ENCODE peak calls at places on chromosomes 7 and 10, in ten cellular contexts. F, Z, H, V, S, R, K, C, G and M are unnamed samples. For H3K9me3, the result is how much of the 10 kb centered on the place peaks cover.

GRCh38 chr7:35729966-35730345 is 35.0 kb upstream of the HERPUD2 start:
- DNase-seq in F (no peak), Z (no peak), G (no peak), C (no peak), V (no peak), S (no peak), R (no peak), K (no peak), H (no peak), M (no peak)

GRCh38 chr10:126640391-126640790 is 30.1 kb downstream of the C10orf90 start:
- DNase-seq in S (no peak), Z (no peak), F (no peak), G (no peak), K (no peak), H (no peak), C (no peak), V (no peak), R (no peak), M (no peak)

GRCh38 chr10:123381271-123381670 is 227.1 kb downstream of the BUB3 start:
- DNase-seq in R (no peak), G (no peak), K (no peak), H (no peak), Z (no peak), F (no peak), C (no peak), S (peak), V (no peak), M (no peak)

GRCh38 chr10:112227331-112227961 is 43.9 kb upstream of the GPAM start:
- DNase-seq in V (no peak), K (no peak), R (no peak), G (no peak), C (no peak), H (no peak), S (peak), F (no peak), Z (no peak), M (no peak)

GRCh38 chr10:16232441-16232840 is 204.4 kb upstream of the PTER start:
- DNase-seq in H (no peak), R (no peak), K (no peak), F (no peak), V (no peak), G (no peak), Z (no peak), C (no peak), S (no peak), M (no peak)

GRCh38 chr7:144500225-144500624 is 96.7 kb upstream of the NOBOX start:
- DNase-seq in F (no peak), R (no peak), H (no peak), V (no peak), G (no peak), C (no peak), Z (no peak), K (no peak), S (no peak), M (no peak)

GRCh38 chr7:29274156-29275017 is 79.8 kb downstream of the CHN2 start:
- DNase-seq in V (no peak), Z (no peak), R (no peak), F (no peak), K (no peak), C (no peak), H (no peak), G (no peak), S (no peak), M (no peak)

GRCh38 chr10:68106656-68107055 is 2.6 kb upstream of the MYPN start:
- DNase-seq in V (no peak), R (no peak), H (no peak), G (no peak), C (no peak), F (no peak), Z (no peak), S (no peak), K (no peak), M (no peak)

GRCh38 chr7:24825315-24825917 is 68.2 kb upstream of the GSDME start:
- DNase-seq in S (no peak), V (no peak), G (no peak), Z (no peak), H (no peak), R (no peak), F (no peak), C (no peak), K (no peak), M (no peak)

GRCh38 chr10:97631098-97631497 is 2.2 kb downstream of the MORN4 start:
- DNase-seq in H (no peak), S (no peak), V (no peak), Z (no peak), F (no peak), G (no peak), R (no peak), C (no peak), K (no peak), M (no peak)

GRCh38 chr7:13751771-13752170 is 237.7 kb downstream of the ETV1 start:
- DNase-seq in V (no peak), F (no peak), C (no peak), R (no peak), S (no peak), K (no peak), H (no peak), Z (no peak), G (no peak), M (no peak)

GRCh38 chr7:155007947-155008346 is 5.0 kb upstream of the PAXIP1 start:
- DNase-seq in K (no peak), G (no peak), F (peak), Z (peak), R (peak), H (peak), C (no peak), V (no peak), S (no peak), M (no peak)

GRCh38 chr10:124156524-124157225 is 63.3 kb upstream of the CHST15 start:
- DNase-seq in Z (no peak), F (no peak), V (peak), K (no peak), G (peak), S (no peak), H (peak), C (no peak), R (no peak), M (no peak)

GRCh38 chr7:156963472-156963871 is 14.0 kb downstream of the NOM1 start:
- DNase-seq in R (no peak), Z (no peak), F (no peak), K (no peak), G (no peak), H (no peak), S (no peak), V (no peak), C (no peak), M (no peak)

GRCh38 chr10:6083523-6084475 is 5.0 kb upstream of the RBM17 start:
- DNase-seq in S (no peak), R (peak), C (no peak), H (no peak), V (no peak), Z (peak), F (no peak), G (no peak), K (no peak), M (no peak)

GRCh38 chr7:26369519-26370385 is 78.1 kb downstream of the SNX10 start:
- DNase-seq in Z (peak), C (no peak), R (no peak), S (peak), G (no peak), F (peak), H (no peak), V (no peak), K (peak), M (no peak)

GRCh38 chr10:63977329-63977923 is 456.2 kb downstream of the REEP3 start:
- DNase-seq in H (peak), K (peak), S (peak), V (no peak), Z (no peak), F (peak), C (no peak), G (no peak), R (no peak), M (no peak)

GRCh38 chr10:26755443-26755903 is 58.0 kb downstream of the PDSS1 start:
- DNase-seq in R (no peak), G (no peak), C (no peak), K (no peak), F (no peak), V (no peak), H (no peak), Z (no peak), S (no peak), M (no peak)

GRCh38 chr10:60334991-60335390 is 54.7 kb downstream of the ANK3 start:
- DNase-seq in C (no peak), Z (no peak), F (no peak), H (no peak), K (no peak), G (no peak), S (no peak), R (no peak), V (no peak), M (no peak)

GRCh38 chr7:87398441-87398840 is 53.0 kb downstream of the CROT start:
- DNase-seq in R (no peak), H (no peak), F (no peak), G (no peak), Z (no peak), C (no peak), V (no peak), S (no peak), K (no peak), M (no peak)

GRCh38 chr7:25087855-25088254 is 37.2 kb downstream of the CYCS start:
- DNase-seq in C (no peak), Z (no peak), F (no peak), H (no peak), V (no peak), S (no peak), K (no peak), G (no peak), R (no peak), M (no peak)

GRCh38 chr10:20993387-20994170 is 96.5 kb upstream of the NEBL start:
- DNase-seq in C (no peak), V (no peak), S (no peak), K (no peak), H (no peak), Z (no peak), R (no peak), F (no peak), G (no peak), M (no peak)

GRCh38 chr7:1965579-1966294 is 267.0 kb downstream of the MAD1L1 start:
- DNase-seq in V (peak), K (no peak), S (no peak), C (peak), F (no peak), H (no peak), R (no peak), Z (no peak), G (peak), M (no peak)

GRCh38 chr10:27815846-27816245 is 70.2 kb upstream of the MKX start:
- DNase-seq in S (no peak), V (no peak), K (no peak), R (no peak), C (no peak), G (no peak), H (no peak), F (no peak), Z (no peak), M (no peak)

GRCh38 chr10:44513592-44513991 is 128.7 kb upstream of the CXCL12 start:
- DNase-seq in H (no peak), G (no peak), V (peak), K (no peak), F (no peak), S (no peak), Z (no peak), C (no peak), R (no peak), M (peak)

GRCh38 chr10:54203426-54203825 is 597.6 kb downstream of the PCDH15 start:
- DNase-seq in F (no peak), H (no peak), Z (no peak), S (no peak), C (no peak), R (no peak), K (no peak), V (no peak), G (no peak), M (no peak)

GRCh38 chr10:77195101-77195500 is 442.5 kb downstream of the KCNMA1 start:
- DNase-seq in C (no peak), Z (no peak), K (no peak), S (no peak), F (peak), G (no peak), H (no peak), R (no peak), V (no peak), M (peak)

GRCh38 chr7:2411815-2412586 is 8.6 kb downstream of the CHST12 start:
- DNase-seq in S (no peak), R (no peak), K (no peak), V (no peak), F (no peak), H (no peak), G (no peak), C (no peak), Z (no peak), M (no peak)

GRCh38 chr10:29916669-29917068 is 142.7 kb downstream of the JCAD start:
- DNase-seq in F (no peak), G (no peak), R (no peak), K (no peak), S (no peak), H (no peak), Z (no peak), V (no peak), C (no peak), M (no peak)

GRCh38 chr7:112138938-112139337 is 67.3 kb downstream of the DOCK4 start:
- DNase-seq in G (no peak), V (no peak), C (no peak), H (no peak), S (no peak), F (no peak), Z (no peak), R (no peak), K (no peak), M (no peak)

GRCh38 chr7:151018421-151019129 is 5.7 kb downstream of the ATG9B start:
- DNase-seq in K (no peak), G (no peak), H (peak), Z (peak), R (peak), F (peak), C (no peak), S (no peak), V (no peak), M (no peak)

GRCh38 chr7:144036302-144036858 is 12.4 kb upstream of the OR2A5 start:
- DNase-seq in F (no peak), G (no peak), H (no peak), V (no peak), R (no peak), C (no peak), K (no peak), Z (no peak), S (no peak), M (no peak)

GRCh38 chr7:44102846-44103565 is 1.1 kb upstream of the AEBP1 start:
- DNase-seq in S (no peak), R (no peak), V (no peak), Z (no peak), F (no peak), G (no peak), K (no peak), C (no peak), H (no peak), M (no peak)

GRCh38 chr7:128954830-128955797 is 17.4 kb downstream of the IRF5 start:
- DNase-seq in F (no peak), H (no peak), V (no peak), Z (no peak), S (no peak), G (no peak), C (no peak), K (no peak), R (no peak), M (no peak)

GRCh38 chr7:5139998-5140397 is 50.0 kb upstream of the WIPI2 start:
- DNase-seq in K (peak), R (no peak), F (peak), S (peak), V (peak), G (no peak), Z (no peak), H (peak), C (no peak), M (no peak)

GRCh38 chr10:95332666-95333249 is 42.0 kb upstream of the PDLIM1 start:
- DNase-seq in C (no peak), G (no peak), S (no peak), K (no peak), H (no peak), V (no peak), R (no peak), F (no peak), Z (no peak), M (no peak)

GRCh38 chr10:48821692-48822091 is 117.9 kb downstream of the LRRC18 start:
- DNase-seq in F (no peak), V (no peak), R (no peak), H (no peak), C (no peak), G (no peak), S (no peak), Z (no peak), K (no peak), M (no peak)

DNA sequence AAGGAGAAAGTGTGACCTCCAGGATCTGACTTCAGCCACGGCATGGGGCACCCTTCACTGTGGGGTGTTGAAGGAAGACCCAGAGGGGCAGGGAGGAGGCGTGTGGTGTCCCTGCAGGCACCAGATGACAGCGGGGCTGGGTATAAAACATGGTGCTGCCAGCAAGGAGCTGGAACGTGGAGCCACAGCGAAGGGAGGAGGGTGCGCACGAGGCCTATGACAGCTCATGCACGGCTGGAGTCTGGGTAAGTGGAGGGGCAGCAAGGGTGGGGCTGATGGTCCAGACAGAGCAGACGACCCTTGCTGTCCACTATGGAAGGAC is 27.8 kb upstream of the FOXL3 start:
- DNase-seq in C (peak), Z (no peak), K (no peak), G (peak), H (no peak), F (no peak), V (no peak), R (no peak), S (no peak), M (no peak)
- H3K9me3 ChIP-seq in C (under half), Z (under half), K (under half), G (under half), H (under half), F (under half), V (under half), R (under half), S (under half), M (under half)

DNA sequence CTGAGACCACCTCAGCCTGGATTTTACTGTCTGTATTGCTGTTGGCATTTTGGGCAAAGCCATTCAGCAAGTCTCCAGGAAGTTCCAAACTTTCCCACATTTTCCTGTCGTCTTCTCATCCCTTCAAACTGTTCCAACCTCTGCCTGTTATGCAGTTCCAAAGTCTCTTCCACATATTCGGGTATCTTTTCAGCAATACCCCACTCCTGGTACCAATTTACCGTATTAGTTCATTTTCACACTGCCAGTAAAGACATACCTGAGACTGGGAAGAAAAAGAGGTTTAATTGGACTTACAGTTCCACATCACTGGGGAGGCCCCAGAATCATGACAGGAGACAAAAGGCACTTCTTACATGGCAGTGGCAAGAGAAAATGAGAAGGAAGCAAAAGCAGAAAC is 62.8 kb downstream of the INPP5A start:
- DNase-seq in V (no peak), R (no peak), F (no peak), H (no peak), K (no peak), C (no peak), G (no peak), S (no peak), Z (no peak), M (no peak)
- H3K9me3 ChIP-seq in V (under half), R (under half), F (under half), H (under half), K (under half), C (under half), G (under half), S (under half), Z (under half), M (under half)

DNA sequence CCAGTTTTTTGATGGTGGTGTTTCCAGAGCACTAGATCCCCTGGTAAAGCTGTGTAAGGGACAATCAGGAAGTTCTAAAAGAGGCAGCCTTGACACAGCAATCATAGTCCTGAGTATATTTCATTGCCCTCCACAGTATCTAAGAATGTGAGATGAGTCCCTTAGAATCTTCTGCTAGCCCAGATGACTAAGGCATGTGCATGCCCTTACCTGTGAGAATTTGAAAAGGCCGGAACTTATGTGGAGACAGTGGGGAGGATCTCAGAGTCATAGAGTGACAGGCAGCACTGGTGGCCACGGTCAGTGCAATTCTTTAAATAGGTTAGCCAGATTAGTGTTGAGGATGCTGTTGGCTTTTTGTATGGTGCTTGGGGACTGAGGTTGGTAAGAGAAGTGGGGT is 361.4 kb upstream of the VSTM2A start:
- DNase-seq in S (no peak), K (no peak), R (no peak), C (no peak), G (no peak), H (no peak), Z (no peak), F (no peak), V (no peak), M (no peak)
- H3K9me3 ChIP-seq in S (under half), K (under half), R (under half), C (under half), G (under half), H (under half), Z (under half), F (under half), V (under half), M (under half)

GRCh38 chr7:158270856-158271413 is 316.7 kb downstream of the PTPRN2 start:
- DNase-seq in V (no peak), Z (no peak), K (no peak), S (no peak), C (no peak), F (no peak), H (no peak), R (no peak), G (peak), M (no peak)
- H3K9me3 ChIP-seq in V (under half), Z (under half), K (under half), S (under half), C (under half), F (under half), H (under half), R (under half), G (under half), M (under half)

DNA sequence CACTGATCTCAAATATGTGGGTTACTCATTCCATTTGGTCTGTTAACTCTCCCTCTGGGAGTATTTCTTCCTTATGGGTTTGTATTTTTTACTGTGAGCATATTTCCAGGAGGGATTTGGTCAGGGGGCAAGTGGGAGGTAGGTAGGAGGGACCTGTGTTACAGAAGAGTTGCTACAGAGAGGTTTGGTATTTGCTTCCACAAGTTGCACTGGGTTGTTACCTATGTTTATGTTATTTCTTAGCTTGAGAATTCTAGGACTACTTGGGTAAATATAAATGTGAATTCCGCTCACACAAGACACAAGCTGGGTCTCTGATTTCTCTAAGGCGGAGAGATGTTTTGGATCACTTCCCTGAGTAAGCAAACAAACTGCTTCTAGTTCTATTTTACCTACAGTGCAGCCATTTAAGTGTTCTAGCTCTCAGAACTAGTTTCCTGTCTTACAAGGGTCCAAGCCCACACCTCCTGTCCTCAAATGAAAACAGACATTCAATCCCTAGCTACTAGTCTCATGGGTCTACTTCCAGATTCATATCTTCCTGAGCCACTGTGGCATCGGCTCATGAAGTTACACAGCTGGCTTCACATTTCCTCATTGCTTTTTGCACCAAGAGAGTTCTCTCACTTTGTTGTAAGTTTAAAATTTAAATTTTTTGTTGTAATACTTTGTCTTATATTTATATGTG is 75.4 kb upstream of the PPP1R3C start:
- DNase-seq in C (no peak), S (no peak), H (no peak), V (no peak), G (no peak), Z (no peak), F (no peak), R (no peak), K (no peak), M (no peak)
- H3K9me3 ChIP-seq in C (under half), S (under half), H (under half), V (under half), G (under half), Z (under half), F (under half), R (under half), K (under half), M (under half)

GRCh38 chr10:70649526-70649925 is 22.8 kb upstream of the ADAMTS14 start:
- DNase-seq in F (no peak), K (no peak), Z (no peak), H (no peak), C (no peak), V (no peak), R (no peak), S (no peak), G (no peak), M (no peak)
- H3K9me3 ChIP-seq in F (under half), K (under half), Z (under half), H (under half), C (under half), V (under half), R (under half), S (under half), G (under half), M (under half)